ENCODE peak calls at places on chromosomes 2 and 18, in nine cellular contexts. Y, K, N, F, T, C, A, X and P are unnamed samples. For H3K27me3, the result is how much of the 10 kb centered on the place peaks cover.

GRCh38 chr2:172096661-172097547 is 5.8 kb downstream of the DLX2 start:
- DNase-seq in X (no peak), Y (no peak), F (no peak), C (peak), T (no peak), N (peak), K (no peak), A (no peak), P (no peak)

GRCh38 chr2:202423139-202423538 is 47.0 kb downstream of the BMPR2 start:
- DNase-seq in X (no peak), T (no peak), A (no peak), N (no peak), Y (no peak), C (no peak), F (no peak), K (no peak), P (no peak)

GRCh38 chr2:64291181-64291580 is 147.0 kb upstream of the PELI1 start:
- DNase-seq in K (no peak), Y (no peak), F (no peak), X (peak), A (no peak), N (no peak), C (peak), T (no peak), P (no peak)

GRCh38 chr2:216083464-216084279 is 2.0 kb downstream of the TMEM169 start:
- DNase-seq in Y (no peak), X (no peak), K (no peak), A (no peak), C (peak), T (no peak), F (no peak), N (peak), P (peak)

GRCh38 chr2:1642066-1642861 is 102.1 kb downstream of the PXDN start:
- DNase-seq in T (no peak), Y (no peak), N (peak), K (no peak), A (no peak), X (no peak), F (no peak), C (peak), P (no peak)

GRCh38 chr18:45777393-45777792 is 48.1 kb upstream of the SIGLEC15 start:
- DNase-seq in N (no peak), A (peak), T (no peak), K (no peak), C (peak), F (no peak), Y (no peak), X (no peak), P (no peak)

GRCh38 chr2:184498936-184499335 is 99.4 kb upstream of the ZNF804A start:
- DNase-seq in Y (no peak), X (no peak), N (no peak), F (no peak), T (no peak), A (no peak), C (no peak), K (no peak), P (no peak)

GRCh38 chr2:110838657-110839357 is 106.4 kb downstream of the ACOXL start:
- DNase-seq in Y (no peak), K (no peak), A (no peak), T (no peak), X (no peak), C (no peak), N (no peak), F (no peak), P (no peak)

GRCh38 chr2:19675856-19676460 is 225.8 kb downstream of the TTC32 start:
- DNase-seq in N (no peak), F (no peak), Y (no peak), K (no peak), T (no peak), X (no peak), A (peak), C (peak), P (no peak)

GRCh38 chr2:134432438-134432883 is 178.6 kb downstream of the MGAT5 start:
- DNase-seq in K (no peak), F (no peak), N (peak), Y (no peak), A (no peak), T (no peak), C (no peak), X (peak), P (no peak)

GRCh38 chr2:56184500-56184996 is 758 bp downstream of the CCDC85A start:
- DNase-seq in K (peak), C (peak), T (peak), A (no peak), F (no peak), X (no peak), Y (peak), N (peak), P (peak)

GRCh38 chr2:56179931-56180330 is 3.9 kb upstream of the CCDC85A start:
- DNase-seq in T (no peak), N (no peak), Y (no peak), K (no peak), X (no peak), C (no peak), F (no peak), A (no peak), P (no peak)

GRCh38 chr2:56185101-56185581 is 1.4 kb downstream of the CCDC85A start:
- DNase-seq in T (peak), A (no peak), C (no peak), Y (peak), F (no peak), X (no peak), N (peak), K (peak), P (no peak)

GRCh38 chr2:56183643-56184499 is at the start of gene CCDC85A:
- DNase-seq in Y (peak), F (peak), N (peak), T (peak), A (no peak), X (peak), C (peak), K (peak), P (peak)

GRCh38 chr2:56182420-56182819 is 1.4 kb upstream of the CCDC85A start:
- DNase-seq in C (no peak), X (no peak), F (no peak), Y (no peak), T (no peak), A (no peak), K (no peak), N (peak), P (no peak)
- H3K27me3 ChIP-seq in C (under half), X (under half), F (under half), Y (under half), T (under half), A (under half), K (under half), N (under half), P (under half)

GRCh38 chr2:51881673-51882072 is 849.7 kb upstream of the NRXN1 start:
- DNase-seq in A (no peak), T (no peak), C (no peak), F (no peak), K (no peak), Y (no peak), X (no peak), N (no peak), P (no peak)
- H3K27me3 ChIP-seq in A (under half), T (under half), C (under half), F (under half), K (under half), Y (under half), X (under half), N (under half), P (under half)

DNA sequence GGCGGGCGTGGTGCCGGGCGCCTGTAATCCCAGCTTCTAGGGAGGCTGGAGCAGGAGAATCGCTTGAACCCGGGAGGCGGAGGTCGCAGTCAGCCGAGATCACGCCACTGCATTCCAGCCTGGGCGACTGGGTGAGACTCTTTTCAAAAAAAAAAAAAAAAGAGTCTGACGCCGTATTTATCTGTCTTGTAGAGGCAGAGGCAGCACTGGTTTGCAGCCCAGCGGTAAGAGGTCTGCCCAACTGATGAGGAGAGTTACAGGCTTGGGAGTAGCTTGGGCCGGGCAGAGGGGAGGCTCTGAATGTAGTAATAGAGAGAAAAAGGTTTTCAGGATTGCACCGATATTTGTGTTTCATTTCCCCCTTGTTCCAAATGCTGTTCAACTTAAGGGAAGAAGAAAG is 9.4 kb upstream of the SP9 start:
- DNase-seq in A (no peak), K (no peak), N (peak), X (no peak), C (no peak), T (no peak), Y (no peak), F (peak), P (no peak)
- H3K27me3 ChIP-seq in A (under half), K (half or more), N (under half), X (half or more), C (half or more), T (half or more), Y (under half), F (under half), P (under half)

DNA sequence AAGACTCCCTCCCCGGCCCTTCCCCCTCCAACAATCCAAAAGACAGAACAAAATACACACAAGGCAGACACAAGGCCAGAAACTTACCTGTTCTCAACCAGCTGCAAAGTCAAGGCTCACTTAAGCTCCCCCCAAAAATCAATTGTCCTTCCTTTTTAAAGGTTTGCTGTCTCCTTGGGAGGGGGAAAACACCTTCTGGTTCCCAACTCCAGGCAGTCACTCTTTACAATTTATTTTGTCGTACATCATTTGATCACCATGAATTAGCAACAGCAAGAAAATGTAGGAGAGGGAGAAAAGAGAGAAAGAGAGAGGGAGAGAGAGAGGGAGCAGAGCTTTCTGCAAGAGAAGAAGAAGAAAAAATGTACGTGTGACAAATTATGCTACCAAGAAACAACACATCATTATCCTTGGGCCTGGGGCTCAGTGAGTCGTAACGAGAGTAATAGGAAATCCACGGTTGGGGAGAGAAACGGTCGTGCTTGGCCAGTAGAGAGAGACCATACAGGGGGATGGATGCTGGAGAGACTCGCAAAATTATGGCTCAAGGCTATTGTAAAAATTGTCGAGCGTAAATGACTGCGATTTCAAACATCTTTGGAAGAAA is at the start of gene KLHL14:
- DNase-seq in F (no peak), K (no peak), Y (no peak), C (no peak), A (no peak), X (no peak), N (peak), T (no peak), P (no peak)
- H3K27me3 ChIP-seq in F (under half), K (under half), Y (under half), C (under half), A (under half), X (under half), N (under half), T (under half), P (under half)

GRCh38 chr2:66364495-66364992 is 70.4 kb upstream of the MEIS1 start:
- DNase-seq in Y (no peak), C (peak), T (no peak), X (no peak), K (peak), F (no peak), A (peak), N (no peak), P (no peak)

GRCh38 chr2:66370824-66371223 is 64.1 kb upstream of the MEIS1 start:
- DNase-seq in N (no peak), F (no peak), T (no peak), Y (no peak), C (peak), A (no peak), X (no peak), K (no peak), P (no peak)

GRCh38 chr2:66362651-66363050 is 72.3 kb upstream of the MEIS1 start:
- DNase-seq in K (no peak), A (no peak), N (peak), C (no peak), F (no peak), Y (no peak), T (no peak), X (no peak), P (peak)

DNA sequence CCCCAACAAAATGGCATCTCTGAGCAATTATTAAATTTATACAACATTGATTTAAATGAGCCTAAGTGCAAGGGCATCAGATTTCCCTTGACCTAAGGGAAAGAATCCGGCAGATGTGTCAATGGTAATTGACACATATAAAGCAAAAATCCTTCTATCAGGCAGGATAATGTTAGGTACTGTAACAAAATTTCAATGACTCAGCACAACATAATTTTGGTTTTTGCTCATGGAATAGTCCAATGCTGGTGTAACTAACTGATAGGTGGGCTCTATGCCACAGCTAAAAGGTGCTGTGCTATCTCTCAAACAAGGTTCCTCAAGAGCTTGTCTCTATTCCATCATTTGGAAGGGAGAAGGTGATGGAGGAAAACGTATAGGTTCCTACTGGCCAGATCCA is 68.3 kb upstream of the MEIS1 start:
- DNase-seq in F (no peak), N (no peak), X (no peak), Y (no peak), T (no peak), K (no peak), C (no peak), A (no peak), P (no peak)
- H3K27me3 ChIP-seq in F (under half), N (under half), X (under half), Y (under half), T (under half), K (under half), C (under half), A (under half), P (half or more)

DNA sequence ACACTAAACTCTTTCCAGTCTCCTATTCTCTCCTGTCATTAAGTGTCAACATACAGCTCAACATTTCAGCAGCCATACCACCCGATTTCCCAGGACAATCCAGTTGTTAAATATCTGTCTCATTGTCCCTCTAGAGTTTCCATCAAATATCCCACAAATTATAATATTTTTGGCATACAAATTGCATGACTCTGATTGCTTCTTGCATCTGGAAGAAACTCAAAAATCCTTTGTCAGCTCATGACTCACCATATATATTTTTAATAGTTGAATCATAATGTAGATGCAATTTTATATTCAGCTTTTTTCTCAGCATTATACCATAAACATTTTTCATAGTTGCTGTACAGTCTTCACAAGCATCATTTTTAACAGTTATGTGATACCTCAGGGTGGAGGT is 7.2 kb downstream of the SLC30A3 start:
- DNase-seq in N (no peak), C (peak), A (no peak), K (no peak), X (no peak), Y (no peak), F (no peak), T (no peak), P (no peak)
- H3K27me3 ChIP-seq in N (under half), C (under half), A (under half), K (under half), X (under half), Y (under half), F (under half), T (under half), P (under half)